ENCODE peak calls at places on chromosomes 6 and 20, in four cellular contexts. T is upper lobe of left lung, B is body of pancreas, S is uterus. Z is an unnamed sample.

GRCh38 chr20:11252447-11252846 is 578.6 kb upstream of the JAG1 start:
- DNase-seq in T (no peak), B (no peak), S (no peak), Z (no peak)

GRCh38 chr6:81643156-81643555 is 109.3 kb downstream of the TENT5A start:
- DNase-seq in T (no peak), B (no peak), S (no peak), Z (no peak)

GRCh38 chr6:150048099-150048498 is 20.8 kb downstream of the ULBP3 start:
- DNase-seq in T (no peak), B (no peak), S (no peak), Z (no peak)

GRCh38 chr6:39530201-39530759 is 194.9 kb downstream of the KIF6 start:
- DNase-seq in T (no peak), B (no peak), S (peak; percentile 46), Z (peak; percentile 40)

GRCh38 chr20:35953411-35954199 is 697 bp downstream of the SCAND1 start:
- DNase-seq in T (peak; percentile 43), B (peak; percentile 57), S (no peak), Z (no peak)

GRCh38 chr20:56343861-56344381 is 14.9 kb upstream of the FAM210B start:
- DNase-seq in T (peak; percentile 40), B (peak; percentile 56), S (peak; percentile 23), Z (no peak)

GRCh38 chr20:15287331-15287730 is 949.9 kb upstream of the FLRT3 start:
- DNase-seq in T (no peak), B (no peak), S (no peak), Z (no peak)

GRCh38 chr6:128068110-128068460 is 167.2 kb upstream of the THEMIS start:
- DNase-seq in T (no peak), B (no peak), S (no peak), Z (no peak)

GRCh38 chr6:136037246-136037884 is 185.9 kb downstream of the PDE7B start:
- DNase-seq in T (no peak), B (no peak), S (no peak), Z (no peak)

GRCh38 chr20:575230-575629 is 31.6 kb upstream of the CSNK2A1 start:
- DNase-seq in T (no peak), B (no peak), S (no peak), Z (no peak)

GRCh38 chr20:33732166-33732970 is 572 bp downstream of the ZNF341 start:
- DNase-seq in T (peak; percentile 91), B (peak; percentile 93), S (no peak), Z (peak; percentile 70)

GRCh38 chr6:144185133-144185836 is 35.0 kb downstream of the STX11 start:
- DNase-seq in T (no peak), B (no peak), S (no peak), Z (no peak)

GRCh38 chr6:101931766-101932165 is 538.3 kb downstream of the GRIK2 start:
- DNase-seq in T (no peak), B (no peak), S (no peak), Z (no peak)

GRCh38 chr6:89347825-89348224 is 4.7 kb downstream of the UBE2J1 start:
- DNase-seq in T (no peak), B (no peak), S (no peak), Z (no peak)

GRCh38 chr6:25175216-25175615 is 104.0 kb upstream of the CARMIL1 start:
- DNase-seq in T (no peak), B (no peak), S (no peak), Z (no peak)

GRCh38 chr6:132648356-132648755 is 10.6 kb downstream of the TAAR1 start:
- DNase-seq in T (no peak), B (no peak), S (no peak), Z (no peak)

GRCh38 chr6:28648035-28648877 is 122.6 kb downstream of the GPX5 start:
- DNase-seq in T (no peak), B (peak; percentile 18), S (peak; percentile 42), Z (peak; percentile 44)

GRCh38 chr6:22828179-22829062 is 259.1 kb downstream of the HDGFL1 start:
- DNase-seq in T (peak; percentile 49), B (peak; percentile 62), S (no peak), Z (no peak)
- H3K4me3 ChIP-seq in T (no peak overlapping the region), B (no peak overlapping the region), S (no peak overlapping the region), Z (no peak overlapping the region)

GRCh38 chr20:44400671-44401051 is 45.2 kb downstream of the HNF4A start:
- DNase-seq in T (no peak), B (no peak), S (no peak), Z (no peak)

GRCh38 chr20:44401770-44402390 is 46.4 kb downstream of the HNF4A start:
- DNase-seq in T (no peak), B (no peak), S (no peak), Z (no peak)

GRCh38 chr20:44402391-44403193 is 47.1 kb downstream of the HNF4A start:
- DNase-seq in T (no peak), B (no peak), S (no peak), Z (no peak)

GRCh38 chr20:44399446-44399845 is 43.9 kb downstream of the HNF4A start:
- DNase-seq in T (no peak), B (no peak), S (no peak), Z (no peak)

GRCh38 chr20:44401052-44401769 is 45.7 kb downstream of the HNF4A start:
- DNase-seq in T (no peak), B (no peak), S (no peak), Z (no peak)
- TF ChIP-seq POLR2A in T (no peak), B (no peak), S (no peak), Z (no peak)

DNA sequence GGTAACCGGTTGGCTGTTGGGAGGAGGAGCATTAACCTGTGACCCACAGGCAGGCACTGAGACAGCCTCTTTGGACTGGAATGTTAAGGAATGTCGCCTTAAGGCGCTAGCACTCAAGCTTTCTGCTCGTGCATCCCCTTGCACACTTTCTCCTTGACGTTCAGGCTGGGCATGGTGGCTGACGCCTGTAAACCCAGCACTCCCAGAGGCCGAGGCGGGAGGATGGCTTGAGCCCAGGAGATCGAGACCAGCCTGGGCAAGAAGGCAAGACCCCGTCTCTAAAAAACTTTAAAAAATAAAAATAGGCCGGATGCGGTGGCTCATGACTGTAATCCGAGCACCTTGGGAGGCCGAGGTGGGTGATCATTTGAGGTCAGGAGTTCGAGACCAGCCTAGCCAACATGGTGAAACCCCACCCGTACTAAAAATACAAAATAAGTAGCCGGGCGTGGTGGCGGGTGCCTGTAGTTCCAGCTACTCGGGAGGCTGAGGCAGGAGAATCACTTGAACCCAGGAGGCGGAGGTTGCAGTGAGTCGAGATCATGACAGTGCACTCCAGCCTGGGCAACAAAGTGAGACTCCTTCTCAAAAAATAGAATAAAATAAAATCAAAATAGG is 1.9 kb upstream of the GID8 start:
- DNase-seq in T (peak; percentile 13), B (no peak), S (no peak), Z (no peak)
- H3K4me3 ChIP-seq in T (no peak overlapping the region), B (no peak overlapping the region), S (no peak overlapping the region), Z (peak overlapping the region; percentile 79)

DNA sequence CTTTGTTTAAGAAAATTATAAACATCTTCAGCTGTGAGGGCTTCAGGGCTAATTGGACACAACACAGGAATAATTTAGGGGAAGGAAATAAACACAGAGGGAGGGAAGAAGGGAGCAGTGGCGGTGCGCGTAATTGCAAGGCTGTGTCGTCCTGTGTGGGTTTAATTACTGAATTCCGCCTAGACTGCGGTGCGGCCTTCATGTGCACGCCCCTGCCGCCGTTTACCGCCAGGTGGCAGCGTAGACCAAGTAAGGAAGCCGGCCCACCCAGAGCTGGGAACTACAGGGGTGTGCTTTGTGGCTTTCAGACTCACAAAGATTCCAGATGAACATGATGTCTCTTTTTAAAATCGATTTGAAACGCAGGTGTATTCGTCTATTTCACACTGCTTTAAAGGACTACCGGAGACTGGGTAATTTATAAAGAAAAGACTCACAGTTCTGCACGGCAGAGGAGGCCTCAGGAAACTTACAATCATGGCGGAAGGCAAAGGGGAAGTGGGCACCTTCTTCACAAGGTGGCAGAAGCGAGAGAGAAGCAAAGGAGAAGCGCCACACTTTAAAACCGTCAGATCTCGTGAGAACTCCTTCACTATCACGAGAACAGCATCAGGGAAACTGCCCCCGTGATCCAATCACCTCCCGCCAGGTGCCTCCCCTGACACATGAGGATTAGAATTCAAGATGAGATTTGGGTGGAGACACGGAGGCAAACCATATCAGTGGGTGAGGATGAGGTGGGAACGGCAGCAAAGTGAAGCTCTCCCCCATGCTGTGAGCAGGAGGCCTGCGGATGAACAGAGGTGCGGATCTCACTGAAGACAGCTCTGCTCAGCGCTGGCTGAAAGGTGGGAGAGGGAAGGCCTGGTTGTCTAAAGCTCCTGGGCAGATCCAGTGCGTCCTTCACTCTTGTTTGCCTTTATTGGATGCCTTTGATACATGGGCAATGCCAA is 222.0 kb upstream of the PDE10A start:
- DNase-seq in T (peak; percentile 65), B (peak; percentile 75), S (peak; percentile 85), Z (peak; percentile 89)
- TF ChIP-seq POLR2A in T (no peak), B (no peak), S (no peak), Z (no peak)

GRCh38 chr6:13874191-13874549 is 50.6 kb upstream of the RNF182 start:
- DNase-seq in T (no peak), B (no peak), S (no peak), Z (no peak)
- H3K4me3 ChIP-seq in T (peak overlapping the region; percentile 58), B (no peak overlapping the region), S (peak overlapping the region; percentile 21), Z (peak overlapping the region; percentile 46)

GRCh38 chr6:30345852-30346251 is 896 bp downstream of the RPP21 start:
- DNase-seq in T (no peak), B (no peak), S (no peak), Z (no peak)

GRCh38 chr6:30341728-30342127 is 3.2 kb upstream of the RPP21 start:
- DNase-seq in T (no peak), B (no peak), S (no peak), Z (no peak)

GRCh38 chr6:30341249-30341648 is 3.7 kb upstream of the RPP21 start:
- DNase-seq in T (no peak), B (no peak), S (no peak), Z (no peak)

GRCh38 chr6:30344191-30344867 is 627 bp upstream of the RPP21 start:
- DNase-seq in T (no peak), B (no peak), S (no peak), Z (no peak)

DNA sequence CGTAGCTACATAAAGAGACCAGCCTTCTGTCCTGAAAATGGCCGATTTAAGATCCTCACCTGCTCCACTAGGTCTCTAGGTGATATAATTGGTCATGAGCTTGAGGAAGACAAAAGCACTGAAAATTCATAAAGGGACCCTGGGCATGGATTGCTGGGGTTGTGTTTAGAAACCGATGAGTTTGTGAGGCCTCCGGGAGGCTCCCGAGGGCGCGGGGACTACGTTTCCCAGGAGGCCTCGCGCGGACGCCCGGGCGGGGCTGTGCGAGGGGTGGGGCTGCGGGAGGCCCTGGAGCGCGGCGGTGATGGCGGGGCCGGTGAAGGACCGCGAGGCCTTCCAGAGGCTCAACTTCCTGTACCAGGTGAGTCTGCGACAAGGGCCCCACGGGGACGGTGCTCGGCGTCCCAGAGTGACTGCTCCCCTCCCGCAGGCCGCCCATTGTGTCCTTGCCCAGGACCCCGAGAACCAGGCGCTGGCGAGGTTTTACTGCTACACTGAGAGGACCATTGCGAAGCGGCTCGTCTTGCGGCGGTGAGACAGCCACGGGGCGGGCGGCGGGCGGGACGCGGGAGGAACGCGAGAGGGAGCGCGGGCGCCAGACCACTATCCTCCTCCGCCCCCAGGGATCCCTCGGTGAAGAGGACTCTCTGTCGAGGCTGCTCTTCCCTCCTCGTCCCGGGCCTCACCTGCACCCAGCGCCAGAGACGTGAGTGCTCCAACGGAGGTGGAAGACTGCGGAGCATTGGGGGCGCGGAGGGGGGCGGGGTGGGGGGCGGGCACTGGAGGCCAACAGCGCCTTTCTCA is at the start of gene RPP21:
- DNase-seq in T (peak; percentile 91), B (peak; percentile 86), S (peak; percentile 83), Z (peak; percentile 70)
- TF ChIP-seq POLR2A in T (peak; percentile 71), B (peak; percentile 77), S (peak; percentile 62), Z (peak; percentile 70)

GRCh38 chr6:36032245-36032644 is 4.6 kb downstream of the MAPK14 start:
- DNase-seq in T (no peak), B (no peak), S (no peak), Z (no peak)
- H3K4me3 ChIP-seq in T (no peak overlapping the region), B (no peak overlapping the region), S (no peak overlapping the region), Z (no peak overlapping the region)

GRCh38 chr6:151763938-151764680 is 43.4 kb upstream of the ESR1 start:
- DNase-seq in T (peak; percentile 93), B (peak; percentile 92), S (peak; percentile 95), Z (peak; percentile 90)
- TF ChIP-seq POLR2A in T (peak; percentile 47), B (no peak), S (peak; percentile 46), Z (no peak)